ENCODE peak calls at places on chromosomes 12 and 14, in nine cellular contexts. Q, B, T, G, A, K, H, Y and P are unnamed samples.

GRCh38 chr14:90626550-90626949 is 189.7 kb downstream of the TTC7B start:
- DNase-seq in G (no peak), H (no peak), Q (no peak), B (no peak), K (no peak), Y (no peak), A (no peak), T (no peak), P (no peak)

GRCh38 chr14:49975286-49975685 is 82.4 kb downstream of the ARF6 start:
- DNase-seq in Q (no peak), H (peak), A (no peak), Y (no peak), T (no peak), K (no peak), B (no peak), G (peak), P (no peak)

GRCh38 chr12:124914392-124915248 is at the start of gene UBC:
- DNase-seq in A (peak), B (peak), T (peak), Q (peak), K (peak), G (peak), Y (peak), H (peak), P (no peak)

GRCh38 chr14:72665259-72665658 is 228.6 kb downstream of the DPF3 start:
- DNase-seq in K (no peak), Q (no peak), G (peak), H (peak), Y (no peak), A (no peak), B (no peak), T (no peak), P (no peak)

GRCh38 chr12:92757599-92758121 is 54.9 kb downstream of the PLEKHG7 start:
- DNase-seq in Q (no peak), H (no peak), A (no peak), B (no peak), K (no peak), Y (no peak), G (no peak), T (no peak), P (no peak)

GRCh38 chr12:78229491-78230209 is 399.0 kb downstream of the NAV3 start:
- DNase-seq in K (peak), A (no peak), Q (no peak), H (peak), G (peak), B (no peak), Y (no peak), T (no peak), P (peak)

GRCh38 chr12:133165776-133166175 is 15.5 kb upstream of the ZNF268 start:
- DNase-seq in A (no peak), Y (no peak), H (no peak), T (no peak), G (no peak), B (no peak), K (no peak), Q (no peak), P (no peak)

GRCh38 chr12:3371018-3371417 is 120.0 kb upstream of the PRMT8 start:
- DNase-seq in T (no peak), K (no peak), H (no peak), Q (no peak), B (no peak), G (no peak), A (no peak), Y (no peak), P (no peak)

GRCh38 chr14:49206832-49207231 is 379.3 kb downstream of the RPS29 start:
- DNase-seq in Q (no peak), K (no peak), H (no peak), B (no peak), T (no peak), A (no peak), Y (no peak), G (no peak), P (no peak)

GRCh38 chr12:51351913-51352532 is 5.5 kb upstream of the CELA1 start:
- DNase-seq in H (peak), Y (peak), Q (peak), A (peak), K (peak), B (peak), T (no peak), G (peak), P (peak)

GRCh38 chr14:24315807-24316596 is 4.7 kb downstream of the LTB4R start:
- DNase-seq in A (no peak), Q (peak), G (peak), B (no peak), T (no peak), H (no peak), K (no peak), Y (no peak), P (no peak)

GRCh38 chr12:54360717-54361456 is 3.4 kb downstream of the GPR84 start:
- DNase-seq in Q (peak), T (no peak), G (peak), H (peak), B (peak), Y (peak), K (peak), A (peak), P (peak)

GRCh38 chr12:41604830-41605229 is 416.7 kb downstream of the PDZRN4 start:
- DNase-seq in G (no peak), H (peak), Q (no peak), B (no peak), Y (no peak), T (no peak), A (no peak), K (peak), P (peak)

GRCh38 chr12:108399514-108399913 is 60.4 kb upstream of the CMKLR1 start:
- DNase-seq in G (no peak), B (no peak), Q (peak), T (no peak), K (no peak), Y (no peak), A (no peak), H (no peak), P (no peak)

GRCh38 chr12:90958995-90959394 is 4.0 kb upstream of the CCER1 start:
- DNase-seq in B (no peak), Q (no peak), Y (no peak), G (no peak), H (no peak), A (no peak), T (no peak), K (no peak), P (peak)

GRCh38 chr12:68623984-68624383 is 13.3 kb downstream of the RAP1B start:
- DNase-seq in K (no peak), Y (no peak), H (peak), Q (no peak), B (no peak), A (no peak), T (no peak), G (no peak), P (no peak)

GRCh38 chr14:88426271-88426670 is 40.8 kb downstream of the SPATA7 start:
- DNase-seq in T (no peak), K (no peak), A (no peak), Y (no peak), G (no peak), B (no peak), Q (peak), H (peak), P (no peak)

GRCh38 chr12:109047081-109047805 is 5.1 kb upstream of the USP30 start:
- DNase-seq in G (peak), A (no peak), T (no peak), Q (no peak), Y (no peak), B (no peak), H (no peak), K (no peak), P (no peak)

GRCh38 chr14:29930283-29930682 is 2.6 kb upstream of the PRKD1 start:
- DNase-seq in B (no peak), A (no peak), T (no peak), Y (no peak), G (no peak), K (no peak), H (peak), Q (no peak), P (no peak)

GRCh38 chr14:62897057-62897456 is 148.2 kb downstream of the KCNH5 start:
- DNase-seq in B (no peak), K (no peak), Q (no peak), Y (no peak), T (no peak), A (no peak), H (no peak), G (no peak), P (no peak)

GRCh38 chr14:64682173-64682710 is 22.0 kb upstream of the PLEKHG3 start:
- DNase-seq in Y (no peak), H (peak), G (no peak), T (no peak), K (peak), B (no peak), Q (peak), A (no peak), P (no peak)